ENCODE peak calls at places on chromosomes 13 and 19, in six cellular contexts. One of them, this sample, is unnamed.

GRCh38 chr13:109734002-109734785 is 52.2 kb downstream of the IRS2 start:
- DNase-seq in neuronal stem cell: no peak
- DNase-seq in fibroblast of lung: no peak
- DNase-seq in colonic mucosa: no peak
- DNase-seq in H1: no peak
- DNase-seq in MM.1S: no peak
- DNase-seq in this sample: no peak

GRCh38 chr19:50465000-50465399 is 11.3 kb upstream of the EMC10 start:
- DNase-seq in neuronal stem cell: no peak
- DNase-seq in fibroblast of lung: no peak
- DNase-seq in colonic mucosa: no peak
- DNase-seq in H1: no peak
- DNase-seq in MM.1S: no peak
- DNase-seq in this sample: no peak

GRCh38 chr19:5080030-5080644 is 111.2 kb downstream of the KDM4B start:
- DNase-seq in neuronal stem cell: no peak
- DNase-seq in fibroblast of lung: no peak
- DNase-seq in colonic mucosa: no peak
- DNase-seq in H1: no peak
- DNase-seq in MM.1S: no peak
- DNase-seq in this sample: no peak

GRCh38 chr13:67023088-67023893 is 206.8 kb downstream of the PCDH9 start:
- DNase-seq in neuronal stem cell: peak
- DNase-seq in fibroblast of lung: peak
- DNase-seq in colonic mucosa: no peak
- DNase-seq in H1: no peak
- DNase-seq in MM.1S: no peak
- DNase-seq in this sample: no peak

GRCh38 chr19:57850553-57851017 is 926 bp downstream of the ZNF587 start:
- DNase-seq in neuronal stem cell: peak
- DNase-seq in fibroblast of lung: peak
- DNase-seq in colonic mucosa: peak
- DNase-seq in H1: peak
- DNase-seq in MM.1S: no peak
- DNase-seq in this sample: peak

GRCh38 chr19:49565261-49565660 is 15.1 kb downstream of the NOSIP start:
- DNase-seq in neuronal stem cell: no peak
- DNase-seq in fibroblast of lung: peak
- DNase-seq in colonic mucosa: peak
- DNase-seq in H1: no peak
- DNase-seq in MM.1S: no peak
- DNase-seq in this sample: no peak

GRCh38 chr19:53824134-53824611 is at the start of gene NLRP12:
- DNase-seq in neuronal stem cell: no peak
- DNase-seq in fibroblast of lung: no peak
- DNase-seq in colonic mucosa: no peak
- DNase-seq in H1: no peak
- DNase-seq in MM.1S: no peak
- DNase-seq in this sample: no peak

GRCh38 chr13:104385409-104385808 is 1319.2 kb upstream of the SLC10A2 start:
- DNase-seq in neuronal stem cell: no peak
- DNase-seq in fibroblast of lung: peak
- DNase-seq in colonic mucosa: no peak
- DNase-seq in H1: no peak
- DNase-seq in MM.1S: no peak
- DNase-seq in this sample: no peak

GRCh38 chr19:40374084-40374483 is 15.9 kb downstream of the HIPK4 start:
- DNase-seq in neuronal stem cell: no peak
- DNase-seq in fibroblast of lung: no peak
- DNase-seq in colonic mucosa: no peak
- DNase-seq in H1: no peak
- DNase-seq in MM.1S: no peak
- DNase-seq in this sample: no peak

GRCh38 chr19:10505583-10506229 is 2.5 kb upstream of the KEAP1 start:
- DNase-seq in neuronal stem cell: peak
- DNase-seq in fibroblast of lung: peak
- DNase-seq in colonic mucosa: peak
- DNase-seq in H1: peak
- DNase-seq in MM.1S: peak
- DNase-seq in this sample: no peak

GRCh38 chr19:19742773-19743172 is 9.9 kb upstream of the ZNF14 start:
- DNase-seq in neuronal stem cell: no peak
- DNase-seq in fibroblast of lung: no peak
- DNase-seq in colonic mucosa: no peak
- DNase-seq in H1: no peak
- DNase-seq in MM.1S: no peak
- DNase-seq in this sample: no peak

GRCh38 chr19:35509018-35509652 is 4.3 kb downstream of the DMKN start:
- DNase-seq in neuronal stem cell: no peak
- DNase-seq in fibroblast of lung: no peak
- DNase-seq in colonic mucosa: peak
- DNase-seq in H1: peak
- DNase-seq in MM.1S: no peak
- DNase-seq in this sample: no peak

GRCh38 chr19:46350029-46350757 is 3.3 kb downstream of the PPP5C start:
- DNase-seq in neuronal stem cell: no peak
- DNase-seq in fibroblast of lung: no peak
- DNase-seq in colonic mucosa: peak
- DNase-seq in H1: no peak
- DNase-seq in MM.1S: no peak
- DNase-seq in this sample: no peak

GRCh38 chr19:57903298-57904174 is 12.9 kb downstream of the ZNF417 start:
- DNase-seq in neuronal stem cell: no peak
- DNase-seq in fibroblast of lung: peak
- DNase-seq in colonic mucosa: no peak
- DNase-seq in H1: no peak
- DNase-seq in MM.1S: no peak
- DNase-seq in this sample: no peak

GRCh38 chr19:12733369-12733896 is 1.1 kb downstream of the TRIR start:
- DNase-seq in neuronal stem cell: peak
- DNase-seq in fibroblast of lung: peak
- DNase-seq in colonic mucosa: peak
- DNase-seq in H1: no peak
- DNase-seq in MM.1S: peak
- DNase-seq in this sample: no peak

GRCh38 chr19:10796653-10797052 is 39.4 kb downstream of the TMED1 start:
- DNase-seq in neuronal stem cell: no peak
- DNase-seq in fibroblast of lung: no peak
- DNase-seq in colonic mucosa: no peak
- DNase-seq in H1: no peak
- DNase-seq in MM.1S: no peak
- DNase-seq in this sample: no peak

GRCh38 chr19:4969772-4970531 is 1.0 kb downstream of the KDM4B start:
- DNase-seq in neuronal stem cell: peak
- DNase-seq in fibroblast of lung: peak
- DNase-seq in colonic mucosa: no peak
- DNase-seq in H1: peak
- DNase-seq in MM.1S: peak
- DNase-seq in this sample: no peak

GRCh38 chr13:82747948-82748347 is 1134.3 kb downstream of the SLITRK1 start:
- DNase-seq in neuronal stem cell: no peak
- DNase-seq in fibroblast of lung: peak
- DNase-seq in colonic mucosa: no peak
- DNase-seq in H1: no peak
- DNase-seq in MM.1S: no peak
- DNase-seq in this sample: no peak

GRCh38 chr13:46687810-46688209 is 109.2 kb downstream of the ESD start:
- DNase-seq in neuronal stem cell: no peak
- DNase-seq in fibroblast of lung: peak
- DNase-seq in colonic mucosa: no peak
- DNase-seq in H1: no peak
- DNase-seq in MM.1S: no peak
- DNase-seq in this sample: peak

GRCh38 chr13:99553033-99553432 is 51.8 kb downstream of the TM9SF2 start:
- DNase-seq in neuronal stem cell: no peak
- DNase-seq in fibroblast of lung: no peak
- DNase-seq in colonic mucosa: no peak
- DNase-seq in H1: no peak
- DNase-seq in MM.1S: no peak
- DNase-seq in this sample: no peak

GRCh38 chr13:99556867-99557443 is 55.7 kb downstream of the TM9SF2 start:
- DNase-seq in neuronal stem cell: no peak
- DNase-seq in fibroblast of lung: no peak
- DNase-seq in colonic mucosa: no peak
- DNase-seq in H1: no peak
- DNase-seq in MM.1S: no peak
- DNase-seq in this sample: no peak

GRCh38 chr13:99555149-99555548 is 53.9 kb downstream of the TM9SF2 start:
- DNase-seq in neuronal stem cell: no peak
- DNase-seq in fibroblast of lung: no peak
- DNase-seq in colonic mucosa: no peak
- DNase-seq in H1: no peak
- DNase-seq in MM.1S: no peak
- DNase-seq in this sample: no peak

GRCh38 chr13:99559560-99559959 is 58.3 kb downstream of the TM9SF2 start:
- DNase-seq in neuronal stem cell: no peak
- DNase-seq in fibroblast of lung: no peak
- DNase-seq in colonic mucosa: no peak
- DNase-seq in H1: no peak
- DNase-seq in MM.1S: no peak
- DNase-seq in this sample: no peak

DNA sequence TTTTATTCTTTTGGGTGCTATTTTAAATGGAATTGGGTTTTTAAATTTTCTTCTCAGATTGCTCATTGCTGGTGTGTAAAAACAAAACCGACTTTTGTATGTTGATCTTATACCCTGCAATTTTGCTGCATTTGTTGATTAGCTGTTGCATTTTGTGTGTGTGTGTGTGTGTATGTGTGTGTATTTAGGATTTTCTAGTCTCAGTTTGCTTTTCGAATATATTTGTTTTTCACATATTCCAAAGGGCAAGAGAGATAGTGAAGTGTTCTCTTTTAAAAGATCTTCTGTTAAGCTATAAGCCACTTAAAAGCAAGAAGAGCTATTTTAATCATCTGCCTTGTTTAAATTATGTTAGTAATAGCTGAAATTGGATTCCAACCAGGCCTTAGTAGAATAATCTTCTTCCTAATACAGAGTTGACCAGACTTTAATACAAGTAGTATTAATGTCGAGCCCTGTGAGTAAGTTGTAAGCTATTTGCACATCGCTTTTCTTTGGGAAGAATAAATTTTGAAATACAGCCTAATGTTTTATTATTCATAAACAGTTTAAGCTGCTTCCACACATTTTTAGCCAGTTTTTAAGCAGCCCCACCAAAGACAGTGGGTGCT is 57.4 kb downstream of the TM9SF2 start:
- DNase-seq in neuronal stem cell: no peak
- DNase-seq in fibroblast of lung: peak
- DNase-seq in colonic mucosa: no peak
- DNase-seq in H1: no peak
- DNase-seq in MM.1S: no peak
- DNase-seq in this sample: no peak
- H3K9ac ChIP-seq in neuronal stem cell: no peak
- H3K9ac ChIP-seq in fibroblast of lung: no peak
- H3K9ac ChIP-seq in colonic mucosa: no peak
- H3K9ac ChIP-seq in H1: no peak
- H3K9ac ChIP-seq in MM.1S: no peak
- H3K9ac ChIP-seq in this sample: no peak

DNA sequence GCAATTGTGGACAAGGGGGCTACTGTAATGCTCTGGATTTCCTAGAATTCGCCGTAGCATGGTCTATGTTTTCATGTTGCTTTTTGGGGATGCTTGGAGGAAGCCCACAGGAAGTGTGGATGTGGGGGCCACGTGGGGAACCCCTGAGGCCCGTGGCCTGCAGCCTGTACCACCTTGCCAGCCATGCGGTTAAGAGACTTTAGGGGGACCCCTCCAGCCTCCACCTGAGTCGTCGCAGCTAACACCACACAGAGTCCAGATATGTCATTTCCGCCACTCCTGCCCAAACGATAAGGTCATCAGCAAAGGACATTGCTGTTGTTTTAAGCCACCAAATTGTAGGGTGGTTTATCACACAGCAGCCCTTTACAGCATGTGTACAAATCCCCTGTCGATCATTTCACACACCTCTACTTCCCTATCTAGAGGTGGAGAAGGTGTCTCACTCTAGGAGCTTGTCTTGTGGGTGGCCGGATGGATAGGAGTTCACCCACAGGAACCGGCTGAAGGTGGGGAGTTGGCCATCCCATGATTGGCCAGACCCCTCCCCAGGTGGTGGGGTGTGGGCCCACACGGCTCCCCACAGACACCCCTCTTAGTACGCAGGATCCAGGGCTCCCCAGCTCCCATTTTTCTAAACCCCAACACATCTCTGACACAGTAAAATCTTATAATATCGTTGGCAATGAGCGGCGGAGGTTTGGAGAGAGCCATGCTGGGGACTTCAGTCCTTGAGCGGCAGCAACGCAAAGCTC is 226.7 kb downstream of the TEX29 start:
- DNase-seq in neuronal stem cell: no peak
- DNase-seq in fibroblast of lung: no peak
- DNase-seq in colonic mucosa: no peak
- DNase-seq in H1: no peak
- DNase-seq in MM.1S: no peak
- DNase-seq in this sample: no peak
- H3K9ac ChIP-seq in neuronal stem cell: no peak
- H3K9ac ChIP-seq in fibroblast of lung: no peak
- H3K9ac ChIP-seq in colonic mucosa: no peak
- H3K9ac ChIP-seq in H1: no peak
- H3K9ac ChIP-seq in MM.1S: no peak
- H3K9ac ChIP-seq in this sample: no peak

GRCh38 chr19:1264801-1265610 is 4.1 kb upstream of the CIRBP start:
- DNase-seq in neuronal stem cell: no peak
- DNase-seq in fibroblast of lung: peak
- DNase-seq in colonic mucosa: peak
- DNase-seq in H1: peak
- DNase-seq in MM.1S: no peak
- DNase-seq in this sample: no peak
- H3K9ac ChIP-seq in neuronal stem cell: peak
- H3K9ac ChIP-seq in fibroblast of lung: peak
- H3K9ac ChIP-seq in colonic mucosa: peak
- H3K9ac ChIP-seq in H1: peak
- H3K9ac ChIP-seq in MM.1S: no peak
- H3K9ac ChIP-seq in this sample: peak

DNA sequence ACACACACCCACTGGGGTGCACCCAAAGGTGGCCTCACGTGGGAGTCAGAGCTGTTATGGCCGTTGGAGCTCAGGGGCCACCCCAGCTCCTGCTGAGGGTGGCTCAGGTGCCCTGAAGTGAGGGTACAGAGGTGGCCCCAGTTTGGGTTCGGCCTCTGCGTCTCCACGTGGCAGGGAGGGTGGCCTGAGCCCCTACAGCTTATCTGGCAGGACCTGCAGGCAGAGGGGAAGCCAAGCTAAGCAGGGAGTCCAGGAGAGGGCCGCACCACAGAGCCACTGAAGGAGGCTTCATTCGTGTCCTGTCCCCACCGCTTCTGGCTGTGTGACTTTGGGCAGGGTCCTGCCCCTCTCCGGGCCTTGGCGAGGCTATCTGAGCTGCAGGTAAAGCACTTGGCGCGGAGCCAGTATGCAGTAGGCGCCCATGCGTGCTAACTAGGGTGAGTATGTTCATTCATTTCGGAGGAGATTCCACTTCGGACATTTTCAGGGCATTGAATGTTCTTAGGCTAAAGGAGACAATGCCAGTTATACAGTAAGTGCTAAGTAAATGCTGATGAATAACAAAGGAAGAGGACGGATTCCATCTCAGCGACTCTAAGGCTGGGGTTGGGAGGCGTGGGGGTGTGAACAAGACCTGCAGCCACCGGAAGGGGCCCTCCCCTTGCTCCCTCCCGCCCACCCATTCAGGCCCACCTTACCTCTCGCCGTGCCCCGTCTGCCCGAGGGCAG is 4.9 kb downstream of the REX1BD start:
- DNase-seq in neuronal stem cell: no peak
- DNase-seq in fibroblast of lung: no peak
- DNase-seq in colonic mucosa: no peak
- DNase-seq in H1: no peak
- DNase-seq in MM.1S: no peak
- DNase-seq in this sample: no peak
- H3K9ac ChIP-seq in neuronal stem cell: peak
- H3K9ac ChIP-seq in fibroblast of lung: no peak
- H3K9ac ChIP-seq in colonic mucosa: no peak
- H3K9ac ChIP-seq in H1: peak
- H3K9ac ChIP-seq in MM.1S: no peak
- H3K9ac ChIP-seq in this sample: no peak

This sample was measured in keratinocyte.